ENCODE peak calls at places on chromosomes 13 and 19, in seven cellular contexts. D is substantia nigra; A is mammary epithelial cell; G is heart right ventricle; O is CD8-positive, alpha-beta T cell; H is brain microvascular endothelial cell; B is CD8-positive, alpha-beta memory T cell. T is an unnamed sample.

GRCh38 chr13:44575741-44576395 is at the start of gene TSC22D1:
- DNase-seq in G (peak; percentile 48), D (peak; percentile 39), H (peak; percentile 45), A (peak; percentile 47), O (peak; percentile 57), B (peak; percentile 55), T (peak; percentile 62)

GRCh38 chr19:47186337-47187022 is 44.5 kb downstream of the BBC3 start:
- DNase-seq in G (no peak), H (no peak), D (no peak), O (peak; percentile 71), A (no peak), B (peak; percentile 55), T (peak; percentile 43)

GRCh38 chr19:31154021-31154420 is 195.2 kb downstream of the TSHZ3 start:
- DNase-seq in B (no peak), H (peak; percentile 41), D (no peak), G (no peak), A (peak; percentile 95), O (no peak), T (no peak)

GRCh38 chr13:38635030-38635429 is 51.8 kb upstream of the FREM2 start:
- DNase-seq in A (no peak), O (no peak), H (no peak), B (no peak), G (no peak), D (no peak), T (no peak)

GRCh38 chr19:10114651-10115391 is 3.3 kb downstream of the P2RY11 start:
- DNase-seq in A (no peak), D (no peak), O (no peak), B (no peak), H (no peak), G (no peak), T (no peak)

GRCh38 chr19:15251010-15251748 is 18.9 kb upstream of the EPHX3 start:
- DNase-seq in G (peak; percentile 54), B (no peak), H (peak; percentile 86), A (no peak), O (no peak), D (no peak), T (no peak)

GRCh38 chr19:40486017-40486416 is 19.2 kb downstream of the SPTBN4 start:
- DNase-seq in D (no peak), O (no peak), A (no peak), B (no peak), H (no peak), G (no peak), T (no peak)

GRCh38 chr13:74204606-74205312 is 70.6 kb upstream of the KLF12 start:
- DNase-seq in B (no peak), G (no peak), D (no peak), A (no peak), O (no peak), H (peak; percentile 83), T (no peak)

GRCh38 chr13:113539176-113539575 is 45.4 kb upstream of the TFDP1 start:
- DNase-seq in H (no peak), O (no peak), A (no peak), D (no peak), B (no peak), G (no peak), T (no peak)

GRCh38 chr13:91312324-91312723 is 35.2 kb upstream of the MIR17HG start:
- DNase-seq in H (no peak), B (no peak), G (no peak), O (no peak), A (no peak), D (no peak), T (no peak)

GRCh38 chr19:2253106-2254051 is 2.8 kb downstream of the JSRP1 start:
- DNase-seq in A (no peak), D (no peak), O (peak; percentile 44), B (no peak), G (no peak), H (no peak), T (no peak)

GRCh38 chr13:93736909-93737308 is 510.3 kb downstream of the GPC6 start:
- DNase-seq in B (no peak), D (no peak), H (no peak), G (no peak), O (no peak), A (no peak), T (no peak)

GRCh38 chr13:110872034-110872767 is 42.7 kb downstream of the ANKRD10 start:
- DNase-seq in A (no peak), O (no peak), G (no peak), B (no peak), H (no peak), D (no peak), T (no peak)

GRCh38 chr19:40419780-40420179 is 6.0 kb downstream of the SERTAD1 start:
- DNase-seq in A (no peak), B (no peak), G (no peak), D (no peak), O (no peak), H (no peak), T (no peak)

GRCh38 chr13:71242191-71242590 is 624.8 kb downstream of the DACH1 start:
- DNase-seq in O (no peak), H (no peak), D (no peak), B (no peak), A (no peak), G (no peak), T (no peak)

GRCh38 chr19:55641376-55642152 is 762 bp downstream of the ZNF580 start:
- DNase-seq in O (peak; percentile 29), B (peak; percentile 36), D (no peak), H (no peak), A (peak; percentile 23), G (no peak), T (no peak)

GRCh38 chr19:16262618-16263017 is 62.0 kb upstream of the KLF2 start:
- DNase-seq in H (peak; percentile 39), G (no peak), D (no peak), A (no peak), B (no peak), O (no peak), T (no peak)

GRCh38 chr19:51710163-51710562 is 13.6 kb downstream of the HAS1 start:
- DNase-seq in H (no peak), D (no peak), B (no peak), O (no peak), G (no peak), A (no peak), T (no peak)

GRCh38 chr13:23506821-23507210 is 63.4 kb upstream of the TNFRSF19 start:
- DNase-seq in D (no peak), O (no peak), H (peak; percentile 92), B (no peak), A (no peak), G (no peak), T (no peak)

GRCh38 chr19:41703602-41704293 is 4.7 kb upstream of the CEACAM5 start:
- DNase-seq in B (no peak), A (no peak), H (no peak), G (no peak), O (no peak), D (no peak), T (no peak)

GRCh38 chr13:20141238-20142018 is 19.4 kb downstream of the GJA3 start:
- DNase-seq in G (peak; percentile 64), O (no peak), B (no peak), D (no peak), A (no peak), H (no peak), T (no peak)

GRCh38 chr13:80011448-80012212 is 329.3 kb downstream of the SPRY2 start:
- DNase-seq in G (no peak), D (no peak), H (no peak), A (no peak), O (no peak), B (no peak), T (no peak)

GRCh38 chr13:48156466-48156865 is 61.6 kb upstream of the MED4 start:
- DNase-seq in B (peak; percentile 61), H (no peak), A (peak; percentile 47), D (no peak), O (peak; percentile 76), G (no peak), T (peak; percentile 56)

GRCh38 chr13:48160879-48161278 is 66.0 kb upstream of the MED4 start:
- DNase-seq in H (peak; percentile 18), O (no peak), A (peak; percentile 81), D (no peak), G (no peak), B (no peak), T (no peak)

GRCh38 chr13:48158290-48158689 is 63.4 kb upstream of the MED4 start:
- DNase-seq in H (no peak), A (peak; percentile 72), D (no peak), B (no peak), G (no peak), O (no peak), T (no peak)

GRCh38 chr13:48159436-48160225 is 64.7 kb upstream of the MED4 start:
- DNase-seq in D (no peak), H (no peak), G (no peak), A (peak; percentile 69), B (no peak), O (no peak), T (no peak)

DNA sequence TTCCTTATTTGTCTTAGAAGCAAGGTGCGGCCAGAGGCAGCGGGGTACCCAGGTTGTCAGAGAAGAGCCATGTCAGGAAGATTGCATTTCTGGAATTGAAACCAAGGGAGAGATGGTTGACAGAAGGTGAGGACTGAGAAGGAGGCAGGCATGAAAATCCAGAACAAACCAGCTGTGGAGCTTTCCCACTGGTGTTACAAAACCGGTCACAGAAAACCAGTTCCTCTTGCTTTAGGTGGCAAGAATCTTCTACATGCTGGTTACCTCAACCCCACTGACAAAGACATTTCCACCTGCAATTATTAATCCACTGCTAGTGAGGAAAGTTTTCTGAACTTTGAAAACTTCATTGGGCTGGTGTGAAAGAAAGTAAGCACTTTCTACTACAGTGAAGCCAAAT is 64.0 kb upstream of the MED4 start:
- DNase-seq in B (no peak), A (no peak), G (no peak), H (no peak), D (no peak), O (no peak), T (no peak)
- H3K27ac ChIP-seq in B (no peak overlapping the region), A (peak overlapping the region; percentile 71), G (peak overlapping the region; percentile 35), H (no peak overlapping the region), D (no peak overlapping the region), O (no peak overlapping the region), T (no peak overlapping the region)

GRCh38 chr19:536031-536880 is 4.7 kb downstream of the CDC34 start:
- DNase-seq in O (no peak), H (no peak), A (no peak), G (no peak), D (no peak), B (no peak), T (no peak)
- H3K27ac ChIP-seq in O (no peak overlapping the region), H (no peak overlapping the region), A (no peak overlapping the region), G (no peak overlapping the region), D (no peak overlapping the region), B (no peak overlapping the region), T (no peak overlapping the region)

DNA sequence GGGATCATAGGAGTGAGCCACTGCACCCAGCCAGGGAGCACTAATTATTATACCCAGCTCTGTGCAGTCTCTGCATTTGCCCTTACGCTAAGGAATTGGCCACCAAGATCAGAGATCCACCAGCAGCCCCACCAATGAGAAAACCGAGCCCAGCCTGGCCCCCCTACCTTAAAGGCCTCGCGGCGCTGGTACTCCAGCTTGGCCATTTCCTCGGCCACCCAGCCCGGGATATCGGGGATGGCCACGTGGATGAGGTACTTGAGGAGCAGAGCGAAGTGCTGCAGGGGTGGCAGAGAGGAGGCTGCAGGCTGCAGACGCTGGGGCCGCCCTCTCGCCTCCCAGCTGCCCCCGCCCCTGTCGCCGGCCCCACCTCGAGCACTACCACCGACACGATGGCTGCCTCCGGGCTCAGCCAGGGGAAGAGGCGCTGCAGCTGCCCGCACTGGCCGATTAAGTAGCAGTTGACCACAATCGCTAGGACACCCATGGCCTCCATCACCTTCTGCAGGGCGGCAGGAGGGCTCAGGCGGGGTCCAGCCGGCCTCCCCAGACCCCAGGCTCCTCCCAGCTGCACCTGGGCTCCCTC is 7.5 kb downstream of the ANO8 start:
- DNase-seq in H (no peak), A (no peak), D (no peak), B (no peak), O (no peak), G (no peak), T (no peak)
- H3K27ac ChIP-seq in H (no peak overlapping the region), A (no peak overlapping the region), D (no peak overlapping the region), B (no peak overlapping the region), O (no peak overlapping the region), G (no peak overlapping the region), T (no peak overlapping the region)

GRCh38 chr19:46076951-46077814 is 36.4 kb upstream of the IGFL4 start:
- DNase-seq in O (no peak), G (no peak), D (peak; percentile 32), H (peak; percentile 76), A (peak; percentile 69), B (no peak), T (no peak)
- H3K27ac ChIP-seq in O (no peak overlapping the region), G (no peak overlapping the region), D (peak overlapping the region; percentile 26), H (no peak overlapping the region), A (no peak overlapping the region), B (no peak overlapping the region), T (no peak overlapping the region)

T was measured in effector memory CD4-positive, alpha-beta T cell.